ENCODE peak calls at places on chromosomes 2 and 18, in six cellular contexts. Q is A549, M is NB4, G is K562, O is HepG2, A is endothelial cell of umbilical vein. R is an unnamed sample.

GRCh38 chr18:51195602-51196115 is 1.8 kb downstream of the MEX3C start:
- DNase-seq in Q (peak), M (peak), G (no peak), O (peak), A (peak), R (no peak)

GRCh38 chr2:201968476-201968875 is 65.2 kb upstream of the FZD7 start:
- DNase-seq in Q (no peak), M (no peak), G (no peak), O (no peak), A (no peak), R (no peak)

GRCh38 chr2:69340101-69340775 is 46.8 kb downstream of the GFPT1 start:
- DNase-seq in Q (no peak), M (no peak), G (no peak), O (no peak), A (peak), R (no peak)

GRCh38 chr18:79523738-79524180 is 128.0 kb downstream of the NFATC1 start:
- DNase-seq in Q (no peak), M (peak), G (no peak), O (no peak), A (no peak), R (peak)

GRCh38 chr18:48929951-48930713 is 20.6 kb downstream of the SMAD7 start:
- DNase-seq in Q (peak), M (no peak), G (no peak), O (peak), A (peak), R (no peak)

GRCh38 chr2:47653909-47654789 is 128.8 kb upstream of the MSH6 start:
- DNase-seq in Q (peak), M (peak), G (peak), O (peak), A (no peak), R (no peak)

GRCh38 chr2:74482801-74483674 is at the start of the genes CCDC142 and TTC31:
- DNase-seq in Q (peak), M (peak), G (peak), O (peak), A (peak), R (peak)

GRCh38 chr2:110101280-110101844 is 14.3 kb downstream of the MALL start:
- DNase-seq in Q (peak), M (no peak), G (no peak), O (peak), A (peak), R (no peak)

GRCh38 chr2:118046628-118047210 is 32.8 kb upstream of the CCDC93 start:
- DNase-seq in Q (peak), M (peak), G (no peak), O (peak), A (peak), R (no peak)

GRCh38 chr2:88464166-88464565 is 11.7 kb upstream of the FOXI3 start:
- DNase-seq in Q (no peak), M (no peak), G (no peak), O (no peak), A (no peak), R (no peak)

GRCh38 chr2:24111407-24111861 is 11.7 kb downstream of the PFN4 start:
- DNase-seq in Q (peak), M (no peak), G (no peak), O (no peak), A (no peak), R (no peak)

GRCh38 chr2:23390152-23390551 is 5.2 kb downstream of the KLHL29 start:
- DNase-seq in Q (no peak), M (peak), G (no peak), O (no peak), A (no peak), R (no peak)

GRCh38 chr2:3181416-3182010 is 196.1 kb downstream of the EIPR1 start:
- DNase-seq in Q (no peak), M (no peak), G (no peak), O (no peak), A (no peak), R (no peak)

GRCh38 chr2:134466141-134466540 is 212.3 kb downstream of the MGAT5 start:
- DNase-seq in Q (peak), M (no peak), G (peak), O (peak), A (peak), R (peak)

GRCh38 chr2:237500681-237501424 is 13.8 kb downstream of the MLPH start:
- DNase-seq in Q (peak), M (peak), G (no peak), O (no peak), A (peak), R (no peak)

GRCh38 chr2:199596549-199596948 is 138.8 kb upstream of the SATB2 start:
- DNase-seq in Q (peak), M (peak), G (no peak), O (peak), A (no peak), R (no peak)

GRCh38 chr2:119010336-119010735 is 68.3 kb downstream of the MARCO start:
- DNase-seq in Q (no peak), M (no peak), G (no peak), O (no peak), A (no peak), R (no peak)

GRCh38 chr2:188916831-188917230 is 57.3 kb upstream of the COL3A1 start:
- DNase-seq in Q (no peak), M (no peak), G (no peak), O (no peak), A (no peak), R (no peak)

GRCh38 chr2:60353863-60354262 is 199.6 kb downstream of the BCL11A start:
- DNase-seq in Q (no peak), M (no peak), G (no peak), O (no peak), A (no peak), R (peak)

GRCh38 chr2:12678189-12678588 is 38.5 kb upstream of the TRIB2 start:
- DNase-seq in Q (no peak), M (no peak), G (no peak), O (no peak), A (no peak), R (no peak)

GRCh38 chr2:100182494-100183355 is 40.3 kb upstream of the AFF3 start:
- DNase-seq in Q (no peak), M (no peak), G (no peak), O (no peak), A (no peak), R (no peak)

GRCh38 chr2:66574701-66575624 is 140.0 kb downstream of the MEIS1 start:
- DNase-seq in Q (peak), M (peak), G (peak), O (peak), A (peak), R (no peak)

GRCh38 chr2:150917956-150918713 is 343.5 kb downstream of the RBM43 start:
- DNase-seq in Q (no peak), M (no peak), G (no peak), O (no peak), A (no peak), R (no peak)

DNA sequence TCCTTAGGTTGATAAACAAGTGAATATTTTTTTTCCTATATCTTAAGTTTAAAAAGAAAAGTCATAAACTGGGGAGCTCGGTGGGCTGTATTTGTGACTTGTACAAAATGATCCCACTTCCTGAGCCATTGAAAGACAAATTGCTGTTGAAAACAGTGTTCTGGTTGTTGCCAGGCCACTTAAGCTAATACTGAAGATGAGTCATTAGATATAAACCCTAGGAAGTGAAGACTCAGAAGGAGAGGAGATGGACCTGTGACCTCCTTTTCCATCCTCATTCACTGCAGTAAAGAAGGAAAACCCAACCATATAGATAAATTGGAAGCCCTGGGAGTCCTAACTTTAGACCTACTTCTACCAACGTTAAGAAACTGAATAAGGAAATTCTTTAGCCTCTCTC is 46.2 kb upstream of the SERPINE2 start:
- DNase-seq in Q (peak), M (no peak), G (no peak), O (peak), A (no peak), R (no peak)
- H3K4me3 ChIP-seq in Q (no peak), M (no peak), G (no peak), O (no peak), A (no peak), R (no peak)

GRCh38 chr2:181570833-181571661 is 85.9 kb downstream of the CERKL start:
- DNase-seq in Q (peak), M (peak), G (no peak), O (no peak), A (peak), R (no peak)
- TF ChIP-seq MYC in Q (no peak), M (no peak), G (no peak), O (no peak), A (no peak), R (no peak)

GRCh38 chr2:136211671-136212070 is 93.7 kb upstream of the CXCR4 start:
- DNase-seq in Q (no peak), M (peak), G (no peak), O (no peak), A (no peak), R (no peak)
- H3K4me3 ChIP-seq in Q (no peak), M (no peak), G (no peak), O (no peak), A (no peak), R (no peak)

GRCh38 chr18:55981712-55982475 is 393.9 kb upstream of the TCF4 start:
- DNase-seq in Q (no peak), M (no peak), G (peak), O (no peak), A (no peak), R (no peak)
- TF ChIP-seq MYC in Q (no peak), M (no peak), G (no peak), O (no peak), A (no peak), R (no peak)

GRCh38 chr2:231679906-231680283 is 28.4 kb upstream of the PTMA start:
- DNase-seq in Q (no peak), M (peak), G (no peak), O (no peak), A (no peak), R (no peak)
- H3K4me3 ChIP-seq in Q (no peak), M (no peak), G (no peak), O (no peak), A (no peak), R (peak)